ENCODE peak calls at places on chromosomes 3 and 15, in five cellular contexts. One of them, this sample, is unnamed.

GRCh38 chr15:72796210-72796514 is 12.6 kb upstream of the ADPGK start:
- DNase-seq in GM12878: no peak
- DNase-seq in GM23338: no peak
- DNase-seq in transverse colon: no peak
- DNase-seq in K562: no peak
- DNase-seq in this sample: no peak

GRCh38 chr15:52529289-52529929 is 729 bp upstream of the MYO5A start:
- DNase-seq in GM12878: no peak
- DNase-seq in transverse colon: peak; percentile 20
- DNase-seq in GM23338: peak; percentile 51
- DNase-seq in K562: no peak
- DNase-seq in this sample: no peak

GRCh38 chr3:14879161-14879888 is 60.6 kb downstream of the FGD5 start:
- DNase-seq in transverse colon: peak; percentile 64
- DNase-seq in GM12878: no peak
- DNase-seq in K562: no peak
- DNase-seq in GM23338: peak; percentile 68
- DNase-seq in this sample: peak; percentile 54

GRCh38 chr3:188077160-188077812 is 76.7 kb upstream of the LPP start:
- DNase-seq in transverse colon: no peak
- DNase-seq in GM23338: no peak
- DNase-seq in GM12878: no peak
- DNase-seq in K562: no peak
- DNase-seq in this sample: no peak

GRCh38 chr15:66646799-66647198 is 55.2 kb upstream of the SMAD6 start:
- DNase-seq in GM23338: no peak
- DNase-seq in GM12878: no peak
- DNase-seq in transverse colon: no peak
- DNase-seq in K562: no peak
- DNase-seq in this sample: no peak

GRCh38 chr3:42387802-42388651 is 22.4 kb downstream of the LYZL4 start:
- DNase-seq in transverse colon: no peak
- DNase-seq in GM12878: no peak
- DNase-seq in K562: no peak
- DNase-seq in GM23338: no peak
- DNase-seq in this sample: no peak

GRCh38 chr3:32483772-32484171 is 18.9 kb downstream of the CMTM6 start:
- DNase-seq in K562: no peak
- DNase-seq in GM23338: peak; percentile 21
- DNase-seq in GM12878: no peak
- DNase-seq in transverse colon: no peak
- DNase-seq in this sample: no peak

GRCh38 chr3:4503050-4503449 is 9.9 kb downstream of the ITPR1 start:
- DNase-seq in GM23338: no peak
- DNase-seq in transverse colon: peak; percentile 11
- DNase-seq in K562: no peak
- DNase-seq in GM12878: no peak
- DNase-seq in this sample: no peak

GRCh38 chr3:9934235-9934621 is 594 bp downstream of the CRELD1 start:
- DNase-seq in GM23338: peak; percentile 64
- DNase-seq in K562: peak; percentile 67
- DNase-seq in transverse colon: no peak
- DNase-seq in GM12878: no peak
- DNase-seq in this sample: peak; percentile 62

GRCh38 chr3:52415769-52416168 is 29.1 kb downstream of the SEMA3G start:
- DNase-seq in GM23338: no peak
- DNase-seq in GM12878: no peak
- DNase-seq in transverse colon: no peak
- DNase-seq in K562: no peak
- DNase-seq in this sample: no peak
- TF ChIP-seq POLR2AphosphoS5 in GM23338: no peak
- TF ChIP-seq POLR2AphosphoS5 in GM12878: no peak
- TF ChIP-seq POLR2AphosphoS5 in transverse colon: no peak
- TF ChIP-seq POLR2AphosphoS5 in K562: no peak
- TF ChIP-seq POLR2AphosphoS5 in this sample: no peak

GRCh38 chr15:99211926-99212325 is 37.5 kb downstream of the TTC23 start:
- DNase-seq in transverse colon: no peak
- DNase-seq in GM12878: no peak
- DNase-seq in GM23338: no peak
- DNase-seq in K562: no peak
- DNase-seq in this sample: no peak

GRCh38 chr15:99210334-99210733 is 39.0 kb downstream of the TTC23 start:
- DNase-seq in GM23338: no peak
- DNase-seq in GM12878: no peak
- DNase-seq in K562: no peak
- DNase-seq in transverse colon: no peak
- DNase-seq in this sample: no peak

GRCh38 chr15:99209326-99209725 is 40.1 kb downstream of the TTC23 start:
- DNase-seq in transverse colon: no peak
- DNase-seq in K562: no peak
- DNase-seq in GM23338: no peak
- DNase-seq in GM12878: no peak
- DNase-seq in this sample: no peak

GRCh38 chr15:99213187-99213811 is 36.1 kb downstream of the TTC23 start:
- DNase-seq in GM12878: peak; percentile 4
- DNase-seq in transverse colon: peak; percentile 80
- DNase-seq in GM23338: peak; percentile 75
- DNase-seq in K562: peak; percentile 47
- DNase-seq in this sample: peak; percentile 66

GRCh38 chr15:99212401-99212800 is 37.0 kb downstream of the TTC23 start:
- DNase-seq in GM23338: no peak
- DNase-seq in transverse colon: peak; percentile 18
- DNase-seq in GM12878: no peak
- DNase-seq in K562: no peak
- DNase-seq in this sample: no peak
- TF ChIP-seq POLR2AphosphoS5 in GM23338: no peak
- TF ChIP-seq POLR2AphosphoS5 in transverse colon: no peak
- TF ChIP-seq POLR2AphosphoS5 in GM12878: no peak
- TF ChIP-seq POLR2AphosphoS5 in K562: no peak
- TF ChIP-seq POLR2AphosphoS5 in this sample: no peak

GRCh38 chr3:120614765-120615164 is 18.6 kb downstream of the NDUFB4 start:
- DNase-seq in GM23338: no peak
- DNase-seq in GM12878: no peak
- DNase-seq in transverse colon: no peak
- DNase-seq in K562: no peak
- DNase-seq in this sample: no peak
- TF ChIP-seq POLR2AphosphoS5 in GM23338: no peak
- TF ChIP-seq POLR2AphosphoS5 in GM12878: no peak
- TF ChIP-seq POLR2AphosphoS5 in transverse colon: no peak
- TF ChIP-seq POLR2AphosphoS5 in K562: no peak
- TF ChIP-seq POLR2AphosphoS5 in this sample: no peak

GRCh38 chr15:59424626-59425025 is 13.4 kb upstream of the FAM81A start:
- DNase-seq in GM23338: no peak
- DNase-seq in K562: no peak
- DNase-seq in transverse colon: no peak
- DNase-seq in GM12878: no peak
- DNase-seq in this sample: no peak
- TF ChIP-seq POLR2AphosphoS5 in GM23338: no peak
- TF ChIP-seq POLR2AphosphoS5 in K562: no peak
- TF ChIP-seq POLR2AphosphoS5 in transverse colon: no peak
- TF ChIP-seq POLR2AphosphoS5 in GM12878: no peak
- TF ChIP-seq POLR2AphosphoS5 in this sample: no peak